ENCODE peak calls at places on chromosomes 11 and 22, in nine cellular contexts. B, N, T, P, S, G, H, C and L are unnamed samples.

GRCh38 chr11:134358853-134359490 is 27.2 kb downstream of the GLB1L2 start:
- DNase-seq in B (no peak), N (no peak), T (no peak), P (no peak), S (no peak), G (no peak), H (no peak), C (no peak), L (no peak)

GRCh38 chr11:125358254-125358840 is 137.7 kb downstream of the FEZ1 start:
- DNase-seq in B (no peak), N (no peak), T (no peak), P (no peak), S (no peak), G (no peak), H (no peak), C (no peak), L (no peak)

GRCh38 chr11:74284466-74284865 is 27.0 kb downstream of the P4HA3 start:
- DNase-seq in B (no peak), N (no peak), T (no peak), P (no peak), S (no peak), G (no peak), H (no peak), C (no peak), L (no peak)

GRCh38 chr11:62539238-62539925 is 7.2 kb downstream of the AHNAK start:
- DNase-seq in B (peak), N (no peak), T (peak), P (peak), S (no peak), G (no peak), H (no peak), C (peak), L (no peak)

GRCh38 chr11:116611998-116612620 is 160.7 kb downstream of the BUD13 start:
- DNase-seq in B (no peak), N (no peak), T (no peak), P (peak), S (no peak), G (no peak), H (no peak), C (no peak), L (no peak)

GRCh38 chr11:75223954-75224643 is 16.5 kb upstream of the TPBGL start:
- DNase-seq in B (no peak), N (no peak), T (peak), P (no peak), S (no peak), G (peak), H (no peak), C (no peak), L (no peak)

GRCh38 chr11:116715383-116715782 is 57.4 kb downstream of the BUD13 start:
- DNase-seq in B (no peak), N (no peak), T (no peak), P (no peak), S (no peak), G (no peak), H (no peak), C (no peak), L (no peak)

GRCh38 chr11:2270322-2271076 is at the start of gene ASCL2:
- DNase-seq in B (peak), N (peak), T (no peak), P (peak), S (no peak), G (peak), H (no peak), C (no peak), L (no peak)

GRCh38 chr22:44111562-44112155 is 69.1 kb upstream of the PARVG start:
- DNase-seq in B (no peak), N (no peak), T (no peak), P (no peak), S (no peak), G (no peak), H (no peak), C (no peak), L (no peak)

GRCh38 chr11:11620251-11620965 is 1.4 kb downstream of the GALNT18 start:
- DNase-seq in B (peak), N (peak), T (no peak), P (peak), S (peak), G (peak), H (peak), C (no peak), L (no peak)

GRCh38 chr22:33300165-33300564 is 242.0 kb upstream of the SYN3 start:
- DNase-seq in B (no peak), N (no peak), T (no peak), P (no peak), S (no peak), G (no peak), H (no peak), C (no peak), L (no peak)

GRCh38 chr11:48184452-48184851 is 32.2 kb upstream of the OR4B1 start:
- DNase-seq in B (no peak), N (no peak), T (no peak), P (no peak), S (no peak), G (no peak), H (no peak), C (no peak), L (no peak)

GRCh38 chr11:19076744-19077589 is 16.4 kb upstream of the MRGPRX2 start:
- DNase-seq in B (peak), N (peak), T (no peak), P (peak), S (peak), G (peak), H (peak), C (peak), L (peak)

GRCh38 chr11:101035872-101036271 is 93.7 kb downstream of the PGR start:
- DNase-seq in B (no peak), N (no peak), T (no peak), P (no peak), S (no peak), G (no peak), H (no peak), C (no peak), L (no peak)

GRCh38 chr11:27416568-27417176 is 53.7 kb upstream of the CCDC34 start:
- DNase-seq in B (no peak), N (no peak), T (no peak), P (no peak), S (no peak), G (no peak), H (no peak), C (no peak), L (no peak)

GRCh38 chr11:5013012-5013411 is 18.4 kb downstream of the OR51L1 start:
- DNase-seq in B (no peak), N (no peak), T (no peak), P (no peak), S (no peak), G (no peak), H (no peak), C (no peak), L (no peak)

GRCh38 chr11:120235024-120235628 is 4.8 kb upstream of the POU2F3 start:
- DNase-seq in B (peak), N (peak), T (peak), P (peak), S (peak), G (peak), H (peak), C (peak), L (peak)

GRCh38 chr11:70333206-70333605 is 62.7 kb downstream of the PPFIA1 start:
- DNase-seq in B (no peak), N (no peak), T (no peak), P (no peak), S (peak), G (no peak), H (no peak), C (no peak), L (no peak)

GRCh38 chr11:72683782-72684200 is 9.6 kb upstream of the PDE2A start:
- DNase-seq in B (peak), N (peak), T (peak), P (peak), S (peak), G (peak), H (peak), C (peak), L (peak)

GRCh38 chr11:110463153-110463552 is 33.4 kb downstream of the FDX1 start:
- DNase-seq in B (peak), N (peak), T (peak), P (peak), S (no peak), G (peak), H (peak), C (peak), L (peak)

GRCh38 chr11:1219836-1220810 is 2.7 kb upstream of the MUC5B start:
- DNase-seq in B (peak), N (no peak), T (no peak), P (peak), S (no peak), G (no peak), H (no peak), C (no peak), L (no peak)

GRCh38 chr11:18730020-18730419 is 4.0 kb upstream of the IGSF22 start:
- DNase-seq in B (no peak), N (no peak), T (no peak), P (no peak), S (no peak), G (no peak), H (no peak), C (no peak), L (no peak)

GRCh38 chr11:2376751-2377451 is at the start of gene CD81:
- DNase-seq in B (peak), N (peak), T (no peak), P (peak), S (peak), G (peak), H (peak), C (peak), L (no peak)

GRCh38 chr11:134292661-134293060 is 16.5 kb downstream of the GLB1L3 start:
- DNase-seq in B (no peak), N (no peak), T (no peak), P (no peak), S (no peak), G (no peak), H (no peak), C (no peak), L (no peak)

GRCh38 chr22:35587896-35588295 is 29.2 kb downstream of the MB start:
- DNase-seq in B (no peak), N (no peak), T (no peak), P (no peak), S (no peak), G (no peak), H (no peak), C (no peak), L (no peak)

GRCh38 chr11:904380-904779 is 6.2 kb downstream of the CHID1 start:
- DNase-seq in B (no peak), N (no peak), T (no peak), P (no peak), S (no peak), G (no peak), H (no peak), C (no peak), L (no peak)